ENCODE peak calls at places on chromosomes 11 and 22, in nine cellular contexts. One of them, this sample, is unnamed.
A peak's percentile ranks its signal among the peaks of the same experiment; 100 is the strongest.

GRCh38 chr11:126164781-126165180 is 46.7 kb downstream of the RPUSD4 start:
- DNase-seq in T-helper 2 cell: no peak
- DNase-seq in CD4-positive, alpha-beta T cell: no peak
- DNase-seq in M059J: no peak
- DNase-seq in progenitor cell of endocrine pancreas: no peak
- DNase-seq in NCI-H1417: no peak
- DNase-seq in HTR-8/SVneo: no peak
- DNase-seq in amniotic epithelial cell: no peak
- DNase-seq in aorta: peak; percentile 6
- DNase-seq in this sample: no peak

GRCh38 chr11:69242583-69242940 is 51.4 kb upstream of the MYEOV start:
- DNase-seq in T-helper 2 cell: no peak
- DNase-seq in CD4-positive, alpha-beta T cell: no peak
- DNase-seq in M059J: no peak
- DNase-seq in progenitor cell of endocrine pancreas: no peak
- DNase-seq in NCI-H1417: no peak
- DNase-seq in HTR-8/SVneo: no peak
- DNase-seq in amniotic epithelial cell: no peak
- DNase-seq in aorta: peak; percentile 34
- DNase-seq in this sample: no peak

GRCh38 chr11:128289048-128289447 is 298.3 kb downstream of the ETS1 start:
- DNase-seq in T-helper 2 cell: no peak
- DNase-seq in CD4-positive, alpha-beta T cell: no peak
- DNase-seq in M059J: no peak
- DNase-seq in progenitor cell of endocrine pancreas: no peak
- DNase-seq in NCI-H1417: no peak
- DNase-seq in HTR-8/SVneo: no peak
- DNase-seq in amniotic epithelial cell: no peak
- DNase-seq in aorta: no peak
- DNase-seq in this sample: no peak

GRCh38 chr11:13277719-13278619 is at the start of gene BMAL1:
- DNase-seq in T-helper 2 cell: no peak
- DNase-seq in CD4-positive, alpha-beta T cell: peak; percentile 46
- DNase-seq in M059J: peak; percentile 50
- DNase-seq in progenitor cell of endocrine pancreas: peak; percentile 27
- DNase-seq in NCI-H1417: peak; percentile 79
- DNase-seq in HTR-8/SVneo: peak; percentile 18
- DNase-seq in amniotic epithelial cell: peak; percentile 19
- DNase-seq in aorta: peak; percentile 85
- DNase-seq in this sample: peak; percentile 13

GRCh38 chr11:77619576-77620198 is 17.9 kb downstream of the CLNS1A start:
- DNase-seq in T-helper 2 cell: no peak
- DNase-seq in CD4-positive, alpha-beta T cell: no peak
- DNase-seq in M059J: peak; percentile 60
- DNase-seq in progenitor cell of endocrine pancreas: no peak
- DNase-seq in NCI-H1417: peak; percentile 24
- DNase-seq in HTR-8/SVneo: peak; percentile 46
- DNase-seq in amniotic epithelial cell: peak; percentile 46
- DNase-seq in aorta: no peak
- DNase-seq in this sample: peak; percentile 64

GRCh38 chr22:31136711-31137110 is 3.6 kb downstream of the PLA2G3 start:
- DNase-seq in T-helper 2 cell: no peak
- DNase-seq in CD4-positive, alpha-beta T cell: no peak
- DNase-seq in M059J: no peak
- DNase-seq in progenitor cell of endocrine pancreas: no peak
- DNase-seq in NCI-H1417: no peak
- DNase-seq in HTR-8/SVneo: no peak
- DNase-seq in amniotic epithelial cell: no peak
- DNase-seq in aorta: peak; percentile 64
- DNase-seq in this sample: no peak

GRCh38 chr22:18060646-18061620 is 16.9 kb upstream of the PEX26 start:
- DNase-seq in T-helper 2 cell: no peak
- DNase-seq in CD4-positive, alpha-beta T cell: no peak
- DNase-seq in M059J: peak; percentile 88
- DNase-seq in progenitor cell of endocrine pancreas: no peak
- DNase-seq in NCI-H1417: no peak
- DNase-seq in HTR-8/SVneo: peak; percentile 54
- DNase-seq in amniotic epithelial cell: peak; percentile 43
- DNase-seq in aorta: no peak
- DNase-seq in this sample: peak; percentile 45

GRCh38 chr22:35792501-35792900 is 74.8 kb downstream of the APOL5 start:
- DNase-seq in T-helper 2 cell: no peak
- DNase-seq in CD4-positive, alpha-beta T cell: no peak
- DNase-seq in M059J: no peak
- DNase-seq in progenitor cell of endocrine pancreas: no peak
- DNase-seq in NCI-H1417: no peak
- DNase-seq in HTR-8/SVneo: no peak
- DNase-seq in amniotic epithelial cell: no peak
- DNase-seq in aorta: no peak
- DNase-seq in this sample: no peak

GRCh38 chr11:100719809-100720221 is 32.7 kb downstream of the ARHGAP42 start:
- DNase-seq in T-helper 2 cell: no peak
- DNase-seq in CD4-positive, alpha-beta T cell: no peak
- DNase-seq in M059J: peak; percentile 94
- DNase-seq in progenitor cell of endocrine pancreas: no peak
- DNase-seq in NCI-H1417: no peak
- DNase-seq in HTR-8/SVneo: peak; percentile 73
- DNase-seq in amniotic epithelial cell: peak; percentile 86
- DNase-seq in aorta: no peak
- DNase-seq in this sample: peak; percentile 77

GRCh38 chr22:31637375-31637937 is 24.6 kb downstream of the PISD start:
- DNase-seq in T-helper 2 cell: no peak
- DNase-seq in CD4-positive, alpha-beta T cell: no peak
- DNase-seq in M059J: no peak
- DNase-seq in progenitor cell of endocrine pancreas: no peak
- DNase-seq in NCI-H1417: no peak
- DNase-seq in HTR-8/SVneo: no peak
- DNase-seq in amniotic epithelial cell: no peak
- DNase-seq in aorta: no peak
- DNase-seq in this sample: no peak

GRCh38 chr11:94501522-94501921 is 7.7 kb downstream of the ANKRD49 start:
- DNase-seq in T-helper 2 cell: no peak
- DNase-seq in CD4-positive, alpha-beta T cell: no peak
- DNase-seq in M059J: no peak
- DNase-seq in progenitor cell of endocrine pancreas: no peak
- DNase-seq in NCI-H1417: no peak
- DNase-seq in HTR-8/SVneo: no peak
- DNase-seq in amniotic epithelial cell: no peak
- DNase-seq in aorta: no peak
- DNase-seq in this sample: no peak

GRCh38 chr11:104602643-104603042 is 295.6 kb downstream of the CASP12 start:
- DNase-seq in T-helper 2 cell: no peak
- DNase-seq in CD4-positive, alpha-beta T cell: no peak
- DNase-seq in M059J: no peak
- DNase-seq in progenitor cell of endocrine pancreas: no peak
- DNase-seq in NCI-H1417: no peak
- DNase-seq in HTR-8/SVneo: no peak
- DNase-seq in amniotic epithelial cell: no peak
- DNase-seq in aorta: no peak
- DNase-seq in this sample: no peak

This sample was measured in A172.